ENCODE peak calls at places on chromosomes 13 and 19, in six cellular contexts. M, X, T, O, H and J are unnamed samples.

GRCh38 chr19:23055501-23055900 is 52.5 kb upstream of the ZNF728 start:
- DNase-seq in M (no peak), X (no peak), T (no peak), O (no peak), H (no peak), J (no peak)

GRCh38 chr13:113216165-113217056 is 7.0 kb downstream of the CUL4A start:
- DNase-seq in M (no peak), X (no peak), T (no peak), O (no peak), H (no peak), J (peak; percentile 38)

GRCh38 chr13:27442071-27442647 is 8.2 kb downstream of the MTIF3 start:
- DNase-seq in M (peak; percentile 24), X (no peak), T (no peak), O (no peak), H (no peak), J (no peak)

GRCh38 chr13:49265822-49266221 is 18.1 kb downstream of the CDADC1 start:
- DNase-seq in M (no peak), X (peak; percentile 26), T (no peak), O (no peak), H (no peak), J (no peak)

GRCh38 chr13:66489586-66489985 is 740.5 kb downstream of the PCDH9 start:
- DNase-seq in M (no peak), X (no peak), T (no peak), O (no peak), H (no peak), J (no peak)

GRCh38 chr19:18253716-18254115 is 20.5 kb downstream of the IQCN start:
- DNase-seq in M (no peak), X (no peak), T (no peak), O (no peak), H (no peak), J (peak; percentile 31)

GRCh38 chr13:51632643-51633357 is 48.5 kb downstream of the WDFY2 start:
- DNase-seq in M (no peak), X (no peak), T (no peak), O (no peak), H (peak; percentile 29), J (peak; percentile 97)

GRCh38 chr19:3687774-3688706 is 12.2 kb downstream of the PIP5K1C start:
- DNase-seq in M (peak; percentile 37), X (no peak), T (no peak), O (no peak), H (no peak), J (no peak)

GRCh38 chr19:33310606-33311325 is 8.4 kb upstream of the CEBPA start:
- DNase-seq in M (no peak), X (no peak), T (no peak), O (no peak), H (no peak), J (no peak)

GRCh38 chr13:51525567-51526165 is 58.6 kb upstream of the WDFY2 start:
- DNase-seq in M (no peak), X (no peak), T (no peak), O (no peak), H (no peak), J (no peak)

GRCh38 chr19:4326837-4327251 is 11.8 kb downstream of the STAP2 start:
- DNase-seq in M (no peak), X (no peak), T (no peak), O (no peak), H (no peak), J (no peak)

GRCh38 chr13:74767031-74767430 is 632.8 kb upstream of the KLF12 start:
- DNase-seq in M (no peak), X (no peak), T (no peak), O (no peak), H (no peak), J (no peak)